ENCODE peak calls at places on chromosome 5, in four cellular contexts. R is PC-3, A is HCT116, O is skeletal muscle cell. M is an unnamed sample.

GRCh38 chr5:15719784-15720183 is 219.8 kb downstream of the FBXL7 start:
- DNase-seq in R (no peak), A (no peak), O (no peak), M (no peak)

GRCh38 chr5:140988036-140988997 is 22.0 kb downstream of the PCDHAC2 start:
- DNase-seq in R (no peak), A (no peak), O (no peak), M (no peak)

GRCh38 chr5:146016764-146017484 is 80.5 kb downstream of the SH3RF2 start:
- DNase-seq in R (no peak), A (no peak), O (no peak), M (no peak)

GRCh38 chr5:84257061-84257460 is 127.6 kb downstream of the EDIL3 start:
- DNase-seq in R (no peak), A (no peak), O (no peak), M (no peak)

GRCh38 chr5:78331523-78332080 is 28.8 kb upstream of the SCAMP1 start:
- DNase-seq in R (no peak), A (no peak), O (no peak), M (no peak)

GRCh38 chr5:131571669-131572168 is 63.3 kb downstream of the RAPGEF6 start:
- DNase-seq in R (no peak), A (no peak), O (no peak), M (no peak)

GRCh38 chr5:74209566-74209965 is 431.0 kb downstream of the ENC1 start:
- DNase-seq in R (no peak), A (no peak), O (no peak), M (no peak)

GRCh38 chr5:57007349-57007748 is 55.4 kb upstream of the MIER3 start:
- DNase-seq in R (no peak), A (no peak), O (no peak), M (peak)

GRCh38 chr5:45385321-45386058 is 310.7 kb downstream of the HCN1 start:
- DNase-seq in R (peak), A (peak), O (peak), M (no peak)

GRCh38 chr5:139882961-139883539 is 87.4 kb downstream of the PSD2 start:
- DNase-seq in R (no peak), A (no peak), O (no peak), M (no peak)

GRCh38 chr5:10307206-10308148 is at the start of gene CMBL:
- DNase-seq in R (peak), A (peak), O (no peak), M (peak)

GRCh38 chr5:33890633-33891032 is 1.2 kb downstream of the ADAMTS12 start:
- DNase-seq in R (no peak), A (no peak), O (no peak), M (no peak)

GRCh38 chr5:123722451-123722850 is 210.5 kb downstream of the CSNK1G3 start:
- DNase-seq in R (no peak), A (no peak), O (no peak), M (no peak)

GRCh38 chr5:43000198-43000840 is 39.8 kb downstream of the ANXA2R start:
- DNase-seq in R (no peak), A (no peak), O (no peak), M (no peak)

GRCh38 chr5:139137703-139138102 is 60.5 kb downstream of the SIL1 start:
- DNase-seq in R (peak), A (peak), O (no peak), M (no peak)

GRCh38 chr5:178215263-178216002 is 11.1 kb downstream of the HNRNPAB start:
- DNase-seq in R (no peak), A (no peak), O (no peak), M (no peak)

GRCh38 chr5:142871056-142871879 is 101.1 kb downstream of the ARHGAP26 start:
- DNase-seq in R (no peak), A (peak), O (no peak), M (no peak)

GRCh38 chr5:10524376-10525123 is 39.3 kb upstream of the ANKRD33B start:
- DNase-seq in R (no peak), A (no peak), O (peak), M (no peak)

GRCh38 chr5:82910905-82911304 is 166.3 kb downstream of the TMEM167A start:
- DNase-seq in R (no peak), A (no peak), O (no peak), M (no peak)

GRCh38 chr5:129664336-129664937 is 83.5 kb upstream of the MINAR2 start:
- DNase-seq in R (peak), A (peak), O (no peak), M (peak)